ENCODE peak calls at places on chromosomes 11 and 22, in ten cellular contexts. N is spleen, Q is osteoblast, Z is PC-9, K is AG04449, G is uterus, J is lower lobe of right lung, R is gastrocnemius medialis, O is cardiac muscle cell, V is esophagus squamous epithelium. E is an unnamed sample.

GRCh38 chr11:64207247-64208085 is 945 bp downstream of the FERMT3 start:
- DNase-seq in N (peak), Q (peak), Z (no peak), K (no peak), G (peak), J (peak), R (no peak), O (no peak), V (no peak), E (no peak)

GRCh38 chr22:37747090-37747714 is 50.4 kb downstream of the TRIOBP start:
- DNase-seq in N (no peak), Q (no peak), Z (peak), K (no peak), G (peak), J (no peak), R (no peak), O (no peak), V (no peak), E (no peak)

GRCh38 chr11:25794804-25795203 is 537.1 kb upstream of the ANO3 start:
- DNase-seq in N (no peak), Q (peak), Z (no peak), K (no peak), G (no peak), J (no peak), R (no peak), O (no peak), V (no peak), E (no peak)

GRCh38 chr11:10778217-10778970 is 27.3 kb downstream of the CTR9 start:
- DNase-seq in N (no peak), Q (peak), Z (no peak), K (peak), G (peak), J (no peak), R (peak), O (no peak), V (no peak), E (no peak)

GRCh38 chr11:120334894-120335462 is 1.2 kb upstream of the ARHGEF12 start:
- DNase-seq in N (no peak), Q (peak), Z (peak), K (peak), G (peak), J (no peak), R (peak), O (peak), V (no peak), E (peak)

GRCh38 chr11:66844496-66845142 is 1.4 kb downstream of the RCE1 start:
- DNase-seq in N (peak), Q (peak), Z (no peak), K (no peak), G (no peak), J (peak), R (no peak), O (no peak), V (no peak), E (no peak)

GRCh38 chr11:20451568-20451967 is 64.1 kb downstream of the PRMT3 start:
- DNase-seq in N (no peak), Q (no peak), Z (no peak), K (no peak), G (no peak), J (no peak), R (no peak), O (no peak), V (no peak), E (peak)

GRCh38 chr11:130178441-130178971 is 18.9 kb downstream of the ST14 start:
- DNase-seq in N (no peak), Q (peak), Z (peak), K (no peak), G (no peak), J (no peak), R (no peak), O (no peak), V (no peak), E (no peak)

GRCh38 chr11:71474141-71474770 is 21.3 kb downstream of the NADSYN1 start:
- DNase-seq in N (peak), Q (no peak), Z (no peak), K (no peak), G (no peak), J (no peak), R (no peak), O (no peak), V (no peak), E (no peak)

GRCh38 chr11:109864834-109865557 is 228.2 kb upstream of the ZC3H12C start:
- DNase-seq in N (no peak), Q (peak), Z (no peak), K (peak), G (no peak), J (no peak), R (no peak), O (peak), V (no peak), E (no peak)

GRCh38 chr11:115548878-115549528 is 44.8 kb upstream of the CADM1 start:
- DNase-seq in N (no peak), Q (no peak), Z (no peak), K (no peak), G (no peak), J (no peak), R (no peak), O (no peak), V (no peak), E (no peak)

GRCh38 chr11:100878474-100878873 is 191.4 kb downstream of the ARHGAP42 start:
- DNase-seq in N (no peak), Q (peak), Z (no peak), K (peak), G (no peak), J (no peak), R (no peak), O (no peak), V (no peak), E (no peak)

GRCh38 chr11:125990244-125990643 is 44.4 kb downstream of the VSIG10L2 start:
- DNase-seq in N (no peak), Q (peak), Z (no peak), K (peak), G (peak), J (no peak), R (no peak), O (no peak), V (no peak), E (peak)

GRCh38 chr11:57567210-57567511 is 311 bp downstream of the UBE2L6 start:
- DNase-seq in N (no peak), Q (peak), Z (no peak), K (no peak), G (peak), J (no peak), R (no peak), O (no peak), V (no peak), E (no peak)

GRCh38 chr22:38056969-38057841 is at the start of gene PICK1:
- DNase-seq in N (peak), Q (peak), Z (peak), K (peak), G (peak), J (peak), R (peak), O (peak), V (peak), E (peak)

GRCh38 chr11:13114566-13115465 is 105.7 kb downstream of the RASSF10 start:
- DNase-seq in N (no peak), Q (peak), Z (peak), K (no peak), G (no peak), J (peak), R (no peak), O (peak), V (no peak), E (no peak)

GRCh38 chr22:24760708-24761306 is 13.7 kb downstream of the PIWIL3 start:
- DNase-seq in N (no peak), Q (no peak), Z (no peak), K (no peak), G (no peak), J (no peak), R (no peak), O (no peak), V (no peak), E (no peak)

GRCh38 chr11:75135021-75135650 is 15.8 kb upstream of the SLCO2B1 start:
- DNase-seq in N (no peak), Q (no peak), Z (no peak), K (no peak), G (no peak), J (no peak), R (no peak), O (no peak), V (no peak), E (no peak)

GRCh38 chr11:118295834-118296454 is 8.6 kb upstream of the CD3E start:
- DNase-seq in N (no peak), Q (peak), Z (no peak), K (no peak), G (no peak), J (no peak), R (no peak), O (peak), V (no peak), E (no peak)

GRCh38 chr22:39596601-39597000 is 26.0 kb downstream of the CACNA1I start:
- DNase-seq in N (no peak), Q (no peak), Z (no peak), K (no peak), G (no peak), J (no peak), R (no peak), O (no peak), V (no peak), E (no peak)

GRCh38 chr11:73978576-73979086 is 4.0 kb downstream of the UCP2 start:
- DNase-seq in N (peak), Q (peak), Z (no peak), K (no peak), G (no peak), J (no peak), R (no peak), O (no peak), V (no peak), E (no peak)

GRCh38 chr11:87030458-87031054 is 7.2 kb upstream of the TMEM135 start:
- DNase-seq in N (no peak), Q (no peak), Z (no peak), K (no peak), G (no peak), J (no peak), R (no peak), O (no peak), V (no peak), E (no peak)

GRCh38 chr22:39097098-39098020 is at the start of gene APOBEC3H:
- DNase-seq in N (no peak), Q (peak), Z (peak), K (no peak), G (peak), J (peak), R (no peak), O (peak), V (no peak), E (no peak)

GRCh38 chr22:27213766-27214581 is 556.6 kb downstream of the MIAT start:
- DNase-seq in N (no peak), Q (peak), Z (no peak), K (no peak), G (peak), J (no peak), R (peak), O (no peak), V (no peak), E (no peak)

GRCh38 chr22:23762866-23763578 is at the start of gene C22orf15:
- DNase-seq in N (no peak), Q (peak), Z (no peak), K (no peak), G (no peak), J (no peak), R (no peak), O (no peak), V (no peak), E (no peak)

GRCh38 chr11:31803813-31804438 is 7.2 kb downstream of the PAX6 start:
- DNase-seq in N (no peak), Q (peak), Z (no peak), K (no peak), G (no peak), J (no peak), R (no peak), O (no peak), V (no peak), E (no peak)

GRCh38 chr22:36925388-36926290 is 12.2 kb downstream of the CSF2RB start:
- DNase-seq in N (peak), Q (peak), Z (peak), K (no peak), G (no peak), J (no peak), R (no peak), O (no peak), V (no peak), E (no peak)

DNA sequence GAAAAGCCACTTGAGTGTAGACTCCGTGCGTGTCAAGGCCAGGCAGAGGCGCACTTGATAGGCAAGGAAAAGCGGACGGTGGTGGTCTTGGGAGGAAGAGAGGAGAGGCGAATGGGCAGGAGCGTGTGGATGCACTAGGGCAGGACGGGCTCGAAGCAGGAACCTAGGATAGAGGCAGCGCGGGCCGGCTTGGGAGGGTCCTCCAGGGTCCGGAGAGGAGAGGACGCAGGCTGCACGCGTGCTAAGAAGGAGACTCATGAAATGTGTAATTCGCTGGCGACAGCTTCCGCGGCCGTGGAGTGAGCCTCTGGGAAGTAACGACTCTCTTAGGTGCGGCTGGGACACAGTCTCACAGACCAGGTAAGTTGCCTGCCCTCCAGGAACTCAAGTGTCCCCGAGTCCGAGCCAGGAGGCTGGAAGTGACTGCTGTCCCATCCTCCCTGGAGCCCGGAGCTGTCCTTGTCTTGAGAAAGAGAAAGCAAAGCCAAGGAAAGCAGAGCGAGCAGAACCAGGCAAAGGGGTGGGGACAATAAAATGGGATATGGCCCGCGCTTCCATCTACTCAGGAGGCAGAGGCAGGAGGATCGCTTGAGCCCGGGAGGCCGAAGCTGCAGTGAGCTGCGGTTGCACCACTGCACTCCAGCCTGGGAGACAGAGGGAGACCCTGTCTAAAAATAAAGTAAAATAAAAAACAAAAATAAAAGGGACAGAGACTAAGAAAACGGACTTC is 824 bp upstream of the IL17RA start:
- DNase-seq in N (peak), Q (peak), Z (no peak), K (no peak), G (no peak), J (no peak), R (no peak), O (no peak), V (no peak), E (no peak)
- H3K4me3 ChIP-seq in N (peak), Q (peak), Z (peak), K (peak), G (peak), J (peak), R (peak), O (peak), V (peak), E (peak)

GRCh38 chr22:44891791-44892190 is 118.0 kb downstream of the PHF21B start:
- DNase-seq in N (peak), Q (peak), Z (no peak), K (no peak), G (no peak), J (no peak), R (no peak), O (no peak), V (no peak), E (no peak)

GRCh38 chr22:44893731-44894080 is 116.1 kb downstream of the PHF21B start:
- DNase-seq in N (peak), Q (no peak), Z (no peak), K (no peak), G (no peak), J (no peak), R (no peak), O (no peak), V (no peak), E (no peak)

GRCh38 chr22:44892803-44893730 is 116.7 kb downstream of the PHF21B start:
- DNase-seq in N (peak), Q (peak), Z (no peak), K (no peak), G (no peak), J (no peak), R (no peak), O (no peak), V (no peak), E (no peak)

GRCh38 chr22:44891293-44891747 is 118.5 kb downstream of the PHF21B start:
- DNase-seq in N (peak), Q (peak), Z (no peak), K (no peak), G (no peak), J (no peak), R (no peak), O (no peak), V (no peak), E (no peak)

DNA sequence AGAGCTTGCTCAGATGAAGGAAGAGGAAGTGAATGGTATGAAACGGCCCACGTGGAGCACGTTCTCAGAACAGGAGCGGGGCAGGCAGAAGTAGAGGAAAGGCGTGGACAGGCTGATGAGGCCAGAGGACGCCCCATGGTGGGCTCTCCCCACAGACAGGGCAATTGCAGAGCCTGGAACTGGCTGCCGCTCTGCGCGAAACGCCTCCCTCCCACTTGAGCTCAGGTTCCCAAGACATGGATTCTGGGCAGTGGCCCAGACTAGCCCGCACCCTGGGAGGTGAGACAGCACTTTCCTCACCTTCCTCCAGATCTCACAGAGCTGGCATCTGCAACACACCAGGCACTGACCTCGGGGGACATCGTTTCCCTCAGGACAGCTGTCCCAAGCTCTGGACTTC is 117.6 kb downstream of the PHF21B start:
- DNase-seq in N (peak), Q (no peak), Z (no peak), K (no peak), G (no peak), J (no peak), R (no peak), O (no peak), V (no peak), E (no peak)
- TF ChIP-seq CTCF in N (no peak), Q (no peak), Z (no peak), K (no peak), G (no peak), J (no peak), R (no peak), O (no peak), V (no peak), E (no peak)

GRCh38 chr22:32804036-32804435 is 2.5 kb downstream of the TIMP3 start:
- DNase-seq in N (no peak), Q (peak), Z (no peak), K (no peak), G (peak), J (no peak), R (no peak), O (no peak), V (no peak), E (no peak)
- H3K4me3 ChIP-seq in N (peak), Q (peak), Z (peak), K (peak), G (peak), J (peak), R (peak), O (peak), V (peak), E (no peak)

DNA sequence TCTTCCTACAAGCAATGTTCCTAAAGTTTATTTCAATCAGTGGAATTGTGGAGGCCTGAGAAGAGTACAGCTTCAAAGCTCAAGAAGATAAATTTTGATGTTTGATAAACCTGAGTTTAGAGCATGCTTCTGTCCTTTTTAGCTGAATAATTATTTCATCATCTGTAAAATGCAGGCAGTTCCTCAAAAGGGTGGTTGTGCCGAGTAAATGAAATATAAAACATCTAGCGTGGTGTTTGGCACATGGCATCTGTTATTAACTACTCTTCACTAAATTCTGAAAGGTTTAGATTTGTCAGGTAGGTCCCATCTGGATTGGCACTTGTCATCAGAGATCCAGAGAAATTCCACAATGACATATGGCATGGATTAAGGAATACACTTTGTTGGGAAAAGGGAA is 155.1 kb downstream of the DDX10 start:
- DNase-seq in N (no peak), Q (no peak), Z (no peak), K (no peak), G (no peak), J (no peak), R (no peak), O (no peak), V (no peak), E (no peak)
- TF ChIP-seq CTCF in N (no peak), Q (no peak), Z (no peak), K (no peak), G (no peak), J (no peak), R (no peak), O (no peak), V (no peak), E (no peak)

GRCh38 chr22:19875531-19876313 is 21.0 kb upstream of the GNB1L start:
- DNase-seq in N (peak), Q (peak), Z (no peak), K (no peak), G (peak), J (peak), R (no peak), O (no peak), V (no peak), E (no peak)
- H3K4me3 ChIP-seq in N (no peak), Q (no peak), Z (no peak), K (no peak), G (no peak), J (no peak), R (no peak), O (no peak), V (no peak), E (no peak)

DNA sequence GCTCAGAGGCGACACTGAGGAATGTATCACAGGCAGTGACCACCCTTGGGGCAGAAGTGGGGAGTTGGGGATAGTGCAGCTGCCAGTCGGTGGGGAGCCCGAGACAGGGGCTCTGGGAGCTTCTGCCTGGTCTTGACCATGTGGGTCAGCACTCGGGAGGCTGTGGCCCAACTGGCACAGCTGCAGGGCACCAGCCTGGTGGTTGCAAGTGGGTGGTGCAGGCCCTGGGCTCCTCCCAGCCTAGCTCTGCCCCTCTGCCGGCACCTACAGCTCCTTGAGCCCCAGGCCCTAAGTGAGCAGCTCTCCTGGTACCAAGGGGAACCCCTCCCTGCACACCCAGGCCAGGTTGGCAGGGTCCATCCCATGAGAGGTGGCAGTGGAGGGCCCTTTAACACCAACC is 12.6 kb upstream of the RASL10A start:
- DNase-seq in N (no peak), Q (no peak), Z (no peak), K (no peak), G (no peak), J (no peak), R (no peak), O (no peak), V (no peak), E (no peak)
- TF ChIP-seq CTCF in N (no peak), Q (no peak), Z (no peak), K (no peak), G (no peak), J (no peak), R (peak), O (no peak), V (no peak), E (no peak)

GRCh38 chr22:44361391-44362126 is 48.8 kb upstream of the SHISAL1 start:
- DNase-seq in N (peak), Q (peak), Z (peak), K (no peak), G (peak), J (peak), R (no peak), O (no peak), V (no peak), E (no peak)

GRCh38 chr22:44363980-44364749 is 51.4 kb upstream of the SHISAL1 start:
- DNase-seq in N (peak), Q (peak), Z (no peak), K (no peak), G (peak), J (peak), R (no peak), O (no peak), V (no peak), E (no peak)

GRCh38 chr22:44364750-44365118 is 52.0 kb upstream of the SHISAL1 start:
- DNase-seq in N (peak), Q (peak), Z (no peak), K (no peak), G (peak), J (peak), R (no peak), O (no peak), V (no peak), E (no peak)

GRCh38 chr22:44362249-44363040 is 49.7 kb upstream of the SHISAL1 start:
- DNase-seq in N (peak), Q (peak), Z (no peak), K (no peak), G (peak), J (peak), R (no peak), O (no peak), V (no peak), E (no peak)

GRCh38 chr22:44363214-44363979 is 50.6 kb upstream of the SHISAL1 start:
- DNase-seq in N (peak), Q (peak), Z (peak), K (peak), G (peak), J (peak), R (no peak), O (no peak), V (no peak), E (no peak)
- H3K4me3 ChIP-seq in N (no peak), Q (peak), Z (peak), K (no peak), G (no peak), J (no peak), R (no peak), O (no peak), V (no peak), E (no peak)